ENCODE peak calls at places on chromosomes 1 and 21, in four cellular contexts. One of them, this sample, is unnamed.

GRCh38 chr1:225651872-225652725 is 824 bp downstream of the ENAH start:
- DNase-seq in A549: peak; percentile 59
- DNase-seq in K562: peak; percentile 20
- DNase-seq in HepG2: peak; percentile 49
- DNase-seq in this sample: no peak

GRCh38 chr1:200314085-200314750 is 95.6 kb downstream of the ZNF281 start:
- DNase-seq in HepG2: peak; percentile 91
- DNase-seq in A549: peak; percentile 88
- DNase-seq in K562: no peak
- DNase-seq in this sample: no peak

GRCh38 chr1:76138217-76138616 is 63.7 kb downstream of the ST6GALNAC3 start:
- DNase-seq in A549: no peak
- DNase-seq in HepG2: no peak
- DNase-seq in K562: no peak
- DNase-seq in this sample: peak; percentile 52

GRCh38 chr1:158227904-158228623 is 26.2 kb upstream of the CD1A start:
- DNase-seq in K562: no peak
- DNase-seq in HepG2: no peak
- DNase-seq in A549: no peak
- DNase-seq in this sample: no peak

GRCh38 chr1:152442765-152443164 is 28.7 kb upstream of the CRNN start:
- DNase-seq in A549: no peak
- DNase-seq in HepG2: no peak
- DNase-seq in K562: no peak
- DNase-seq in this sample: peak; percentile 33

GRCh38 chr1:25856856-25857255 is 2.4 kb downstream of the AUNIP start:
- DNase-seq in K562: no peak
- DNase-seq in HepG2: no peak
- DNase-seq in A549: no peak
- DNase-seq in this sample: no peak

GRCh38 chr1:186482661-186483255 is 21.8 kb upstream of the PDC start:
- DNase-seq in K562: peak; percentile 67
- DNase-seq in HepG2: peak; percentile 47
- DNase-seq in A549: peak; percentile 77
- DNase-seq in this sample: peak; percentile 90

GRCh38 chr1:114134518-114134917 is 19.2 kb downstream of the SYT6 start:
- DNase-seq in A549: no peak
- DNase-seq in K562: no peak
- DNase-seq in HepG2: peak; percentile 23
- DNase-seq in this sample: no peak

GRCh38 chr1:82614090-82614489 is 813.4 kb downstream of the ADGRL2 start:
- DNase-seq in A549: no peak
- DNase-seq in K562: no peak
- DNase-seq in HepG2: no peak
- DNase-seq in this sample: no peak

GRCh38 chr1:75203415-75204277 is 69.5 kb downstream of the LHX8 start:
- DNase-seq in A549: peak; percentile 61
- DNase-seq in K562: peak; percentile 44
- DNase-seq in HepG2: peak; percentile 40
- DNase-seq in this sample: peak; percentile 61

GRCh38 chr21:46607605-46608004 is 2.7 kb upstream of the S100B start:
- DNase-seq in K562: no peak
- DNase-seq in A549: no peak
- DNase-seq in HepG2: no peak
- DNase-seq in this sample: no peak

GRCh38 chr1:57072775-57073174 is 107.0 kb upstream of the C8B start:
- DNase-seq in HepG2: no peak
- DNase-seq in K562: peak; percentile 19
- DNase-seq in A549: no peak
- DNase-seq in this sample: no peak

GRCh38 chr1:51988254-51988653 is 2.2 kb downstream of the RAB3B start:
- DNase-seq in K562: no peak
- DNase-seq in HepG2: no peak
- DNase-seq in A549: no peak
- DNase-seq in this sample: no peak

GRCh38 chr21:35791541-35792335 is 268.6 kb downstream of the SETD4 start:
- DNase-seq in K562: no peak
- DNase-seq in A549: no peak
- DNase-seq in HepG2: no peak
- DNase-seq in this sample: no peak

GRCh38 chr1:94714152-94714551 is 106.0 kb upstream of the SLC44A3 start:
- DNase-seq in HepG2: no peak
- DNase-seq in K562: no peak
- DNase-seq in A549: no peak
- DNase-seq in this sample: no peak

GRCh38 chr1:2160691-2161320 is 33.8 kb downstream of the FAAP20 start:
- DNase-seq in A549: no peak
- DNase-seq in HepG2: no peak
- DNase-seq in K562: peak; percentile 48
- DNase-seq in this sample: no peak

GRCh38 chr1:72003092-72003491 is 279.2 kb downstream of the NEGR1 start:
- DNase-seq in HepG2: peak; percentile 2
- DNase-seq in A549: no peak
- DNase-seq in K562: no peak
- DNase-seq in this sample: no peak

GRCh38 chr1:161934278-161934608 is 89.4 kb downstream of the OLFML2B start:
- DNase-seq in HepG2: no peak
- DNase-seq in K562: no peak
- DNase-seq in A549: no peak
- DNase-seq in this sample: no peak

GRCh38 chr1:221437924-221438323 is 304.0 kb downstream of the DUSP10 start:
- DNase-seq in A549: no peak
- DNase-seq in K562: no peak
- DNase-seq in HepG2: no peak
- DNase-seq in this sample: no peak

GRCh38 chr21:36065497-36066036 is 4.3 kb upstream of the CBR1 start:
- DNase-seq in A549: no peak
- DNase-seq in K562: no peak
- DNase-seq in HepG2: peak; percentile 72
- DNase-seq in this sample: peak; percentile 78

GRCh38 chr1:26783646-26784022 is 4.1 kb upstream of the PIGV start:
- DNase-seq in HepG2: no peak
- DNase-seq in K562: no peak
- DNase-seq in A549: no peak
- DNase-seq in this sample: no peak

GRCh38 chr1:33743221-33743998 is 120.5 kb upstream of the HMGB4 start:
- DNase-seq in K562: no peak
- DNase-seq in HepG2: no peak
- DNase-seq in A549: no peak
- DNase-seq in this sample: no peak

GRCh38 chr1:198265073-198265661 is 108.4 kb downstream of the NEK7 start:
- DNase-seq in K562: no peak
- DNase-seq in HepG2: no peak
- DNase-seq in A549: no peak
- DNase-seq in this sample: peak; percentile 61

GRCh38 chr1:4549933-4550332 is 104.5 kb upstream of the AJAP1 start:
- DNase-seq in HepG2: no peak
- DNase-seq in K562: no peak
- DNase-seq in A549: no peak
- DNase-seq in this sample: no peak

GRCh38 chr1:233081686-233082085 is 131.3 kb downstream of the NTPCR start:
- DNase-seq in A549: no peak
- DNase-seq in K562: no peak
- DNase-seq in HepG2: no peak
- DNase-seq in this sample: peak; percentile 51

GRCh38 chr1:10672376-10673050 is 123.9 kb downstream of the CASZ1 start:
- DNase-seq in A549: no peak
- DNase-seq in K562: no peak
- DNase-seq in HepG2: no peak
- DNase-seq in this sample: no peak

GRCh38 chr1:162878000-162878596 is 17.1 kb upstream of the CCDC190 start:
- DNase-seq in HepG2: peak; percentile 45
- DNase-seq in A549: peak; percentile 47
- DNase-seq in K562: peak; percentile 38
- DNase-seq in this sample: peak; percentile 85

GRCh38 chr1:55490556-55490955 is 275.4 kb upstream of the USP24 start:
- DNase-seq in A549: no peak
- DNase-seq in K562: no peak
- DNase-seq in HepG2: no peak
- DNase-seq in this sample: no peak

GRCh38 chr1:160950657-160951056 is 4.0 kb downstream of the ITLN2 start:
- DNase-seq in K562: no peak
- DNase-seq in A549: no peak
- DNase-seq in HepG2: no peak
- DNase-seq in this sample: no peak

GRCh38 chr1:154696001-154696400 is 88.0 kb upstream of the ADAR start:
- DNase-seq in A549: no peak
- DNase-seq in HepG2: no peak
- DNase-seq in K562: no peak
- DNase-seq in this sample: peak; percentile 24

GRCh38 chr1:20058531-20058930 is 11.5 kb upstream of the PLA2G5 start:
- DNase-seq in K562: no peak
- DNase-seq in HepG2: no peak
- DNase-seq in A549: no peak
- DNase-seq in this sample: no peak

GRCh38 chr1:181479137-181479745 is 4.1 kb upstream of the CACNA1E start:
- DNase-seq in K562: peak; percentile 71
- DNase-seq in A549: peak; percentile 67
- DNase-seq in HepG2: peak; percentile 45
- DNase-seq in this sample: peak; percentile 49

GRCh38 chr1:93749894-93750301 is 68.3 kb upstream of the BCAR3 start:
- DNase-seq in HepG2: no peak
- DNase-seq in K562: no peak
- DNase-seq in A549: peak; percentile 42
- DNase-seq in this sample: peak; percentile 15

GRCh38 chr1:225445644-225446297 is 17.9 kb upstream of the LBR start:
- DNase-seq in HepG2: no peak
- DNase-seq in K562: no peak
- DNase-seq in A549: no peak
- DNase-seq in this sample: peak; percentile 48

GRCh38 chr21:45128613-45129226 is 54.3 kb downstream of the ADARB1 start:
- DNase-seq in HepG2: peak; percentile 59
- DNase-seq in K562: no peak
- DNase-seq in A549: peak; percentile 74
- DNase-seq in this sample: peak; percentile 81

GRCh38 chr1:6440198-6441126 is 15.9 kb downstream of the ESPN start:
- DNase-seq in K562: peak; percentile 97
- DNase-seq in HepG2: peak; percentile 48
- DNase-seq in A549: peak; percentile 37
- DNase-seq in this sample: no peak
- TF ChIP-seq JUN in K562: no peak
- TF ChIP-seq JUN in HepG2: no peak
- TF ChIP-seq JUN in A549: no peak
- TF ChIP-seq JUN in this sample: no peak

GRCh38 chr1:29332204-29332603 is 95.9 kb downstream of the PTPRU start:
- DNase-seq in A549: peak; percentile 53
- DNase-seq in HepG2: peak; percentile 59
- DNase-seq in K562: peak; percentile 61
- DNase-seq in this sample: peak; percentile 22
- TF ChIP-seq CTCF in A549: peak; percentile 12
- TF ChIP-seq CTCF in HepG2: peak; percentile 85
- TF ChIP-seq CTCF in K562: peak; percentile 87
- TF ChIP-seq CTCF in this sample: peak; percentile 51

GRCh38 chr1:58442114-58442513 is 104.4 kb downstream of the OMA1 start:
- DNase-seq in HepG2: no peak
- DNase-seq in A549: no peak
- DNase-seq in K562: no peak
- DNase-seq in this sample: no peak

GRCh38 chr1:58447891-58448290 is 98.6 kb downstream of the OMA1 start:
- DNase-seq in K562: no peak
- DNase-seq in HepG2: no peak
- DNase-seq in A549: no peak
- DNase-seq in this sample: no peak

GRCh38 chr1:58447047-58447446 is 99.5 kb downstream of the OMA1 start:
- DNase-seq in K562: no peak
- DNase-seq in A549: no peak
- DNase-seq in HepG2: no peak
- DNase-seq in this sample: no peak

GRCh38 chr1:58443986-58444603 is 102.4 kb downstream of the OMA1 start:
- DNase-seq in A549: no peak
- DNase-seq in HepG2: no peak
- DNase-seq in K562: no peak
- DNase-seq in this sample: no peak

DNA sequence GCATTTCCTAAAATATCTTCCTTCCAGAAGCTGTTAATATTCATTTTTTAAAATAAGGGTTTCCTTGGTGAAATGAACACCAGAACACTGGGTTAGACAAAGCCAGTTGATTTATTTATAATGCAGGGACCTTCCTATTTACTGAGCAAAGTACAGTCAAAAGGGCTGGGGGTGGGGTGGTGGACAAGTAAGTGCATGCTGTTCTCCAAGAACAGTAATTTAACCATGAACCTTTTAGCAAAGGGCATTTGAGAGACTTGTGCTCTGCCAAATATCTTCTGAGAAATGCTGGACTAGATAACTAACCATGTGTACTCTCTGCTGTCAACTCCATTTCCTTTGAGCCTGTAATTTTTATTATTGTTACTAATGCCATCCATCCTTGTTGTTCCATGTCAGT is 100.2 kb downstream of the OMA1 start:
- DNase-seq in HepG2: peak; percentile 28
- DNase-seq in A549: no peak
- DNase-seq in K562: no peak
- DNase-seq in this sample: no peak
- TF ChIP-seq MYC in HepG2: no peak
- TF ChIP-seq MYC in A549: no peak
- TF ChIP-seq MYC in K562: no peak
- TF ChIP-seq MYC in this sample: no peak

GRCh38 chr1:203751051-203751450 is 13.9 kb upstream of the LAX1 start:
- DNase-seq in K562: no peak
- DNase-seq in A549: no peak
- DNase-seq in HepG2: no peak
- DNase-seq in this sample: no peak
- TF ChIP-seq JUN in K562: no peak
- TF ChIP-seq JUN in A549: no peak
- TF ChIP-seq JUN in HepG2: no peak
- TF ChIP-seq JUN in this sample: no peak

GRCh38 chr1:119276558-119276957 is 92.0 kb upstream of the HAO2 start:
- DNase-seq in K562: no peak
- DNase-seq in A549: peak; percentile 2
- DNase-seq in HepG2: no peak
- DNase-seq in this sample: no peak
- TF ChIP-seq CTCF in K562: peak; percentile 34
- TF ChIP-seq CTCF in A549: no peak
- TF ChIP-seq CTCF in HepG2: peak; percentile 55
- TF ChIP-seq CTCF in this sample: no peak